ENCODE peak calls at places on chromosomes 16 and 17, in ten cellular contexts. One of them, this sample, is unnamed. For H3K4me1, the result is how much of the 10 kb centered on the place peaks cover.

GRCh38 chr17:42632949-42633444 is 23.5 kb downstream of the TUBG1 start:
- DNase-seq in suprapubic skin: no peak
- DNase-seq in HepG2: no peak
- DNase-seq in upper lobe of left lung: no peak
- DNase-seq in K562: peak
- DNase-seq in HCT116: no peak
- DNase-seq in prostate gland: no peak
- DNase-seq in endothelial cell of umbilical vein: no peak
- DNase-seq in SK-N-SH: no peak
- DNase-seq in stomach: peak
- DNase-seq in this sample: no peak

GRCh38 chr17:80364091-80364691 is 50.8 kb upstream of the ENDOV start:
- DNase-seq in endothelial cell of umbilical vein: no peak
- DNase-seq in K562: peak
- DNase-seq in prostate gland: no peak
- DNase-seq in HepG2: peak
- DNase-seq in SK-N-SH: peak
- DNase-seq in stomach: no peak
- DNase-seq in HCT116: peak
- DNase-seq in suprapubic skin: no peak
- DNase-seq in upper lobe of left lung: no peak
- DNase-seq in this sample: peak

GRCh38 chr17:80678621-80679020 is 134.0 kb downstream of the RPTOR start:
- DNase-seq in prostate gland: no peak
- DNase-seq in SK-N-SH: no peak
- DNase-seq in stomach: no peak
- DNase-seq in endothelial cell of umbilical vein: no peak
- DNase-seq in upper lobe of left lung: no peak
- DNase-seq in K562: no peak
- DNase-seq in suprapubic skin: no peak
- DNase-seq in HCT116: no peak
- DNase-seq in HepG2: no peak
- DNase-seq in this sample: no peak

GRCh38 chr17:82070611-82071010 is 5.0 kb upstream of the DUS1L start:
- DNase-seq in stomach: no peak
- DNase-seq in prostate gland: no peak
- DNase-seq in upper lobe of left lung: no peak
- DNase-seq in endothelial cell of umbilical vein: no peak
- DNase-seq in HepG2: no peak
- DNase-seq in HCT116: no peak
- DNase-seq in SK-N-SH: no peak
- DNase-seq in K562: no peak
- DNase-seq in suprapubic skin: no peak
- DNase-seq in this sample: no peak

GRCh38 chr16:50593410-50594139 is 45.4 kb downstream of the NKD1 start:
- DNase-seq in HepG2: no peak
- DNase-seq in upper lobe of left lung: no peak
- DNase-seq in stomach: no peak
- DNase-seq in endothelial cell of umbilical vein: peak
- DNase-seq in prostate gland: no peak
- DNase-seq in SK-N-SH: peak
- DNase-seq in K562: peak
- DNase-seq in suprapubic skin: no peak
- DNase-seq in HCT116: no peak
- DNase-seq in this sample: no peak

GRCh38 chr16:82639263-82639662 is 12.5 kb downstream of the CDH13 start:
- DNase-seq in K562: no peak
- DNase-seq in endothelial cell of umbilical vein: no peak
- DNase-seq in SK-N-SH: no peak
- DNase-seq in HCT116: no peak
- DNase-seq in prostate gland: no peak
- DNase-seq in suprapubic skin: no peak
- DNase-seq in upper lobe of left lung: no peak
- DNase-seq in stomach: no peak
- DNase-seq in HepG2: no peak
- DNase-seq in this sample: peak

GRCh38 chr17:21039839-21040575 is 2.8 kb downstream of the USP22 start:
- DNase-seq in upper lobe of left lung: no peak
- DNase-seq in K562: peak
- DNase-seq in endothelial cell of umbilical vein: peak
- DNase-seq in HCT116: peak
- DNase-seq in stomach: no peak
- DNase-seq in SK-N-SH: peak
- DNase-seq in prostate gland: no peak
- DNase-seq in HepG2: peak
- DNase-seq in suprapubic skin: no peak
- DNase-seq in this sample: peak

GRCh38 chr17:39598635-39599005 is 9.1 kb downstream of the NEUROD2 start:
- DNase-seq in HCT116: no peak
- DNase-seq in HepG2: no peak
- DNase-seq in SK-N-SH: peak
- DNase-seq in suprapubic skin: no peak
- DNase-seq in endothelial cell of umbilical vein: no peak
- DNase-seq in prostate gland: no peak
- DNase-seq in stomach: no peak
- DNase-seq in K562: no peak
- DNase-seq in upper lobe of left lung: no peak
- DNase-seq in this sample: no peak

GRCh38 chr17:64130559-64131001 is 636 bp upstream of the ERN1 start:
- DNase-seq in stomach: no peak
- DNase-seq in prostate gland: no peak
- DNase-seq in K562: no peak
- DNase-seq in upper lobe of left lung: peak
- DNase-seq in HCT116: no peak
- DNase-seq in suprapubic skin: no peak
- DNase-seq in SK-N-SH: no peak
- DNase-seq in HepG2: no peak
- DNase-seq in endothelial cell of umbilical vein: peak
- DNase-seq in this sample: peak

GRCh38 chr16:69112285-69113129 is 7.1 kb downstream of the HAS3 start:
- DNase-seq in suprapubic skin: no peak
- DNase-seq in HepG2: peak
- DNase-seq in HCT116: no peak
- DNase-seq in upper lobe of left lung: peak
- DNase-seq in SK-N-SH: peak
- DNase-seq in K562: peak
- DNase-seq in stomach: peak
- DNase-seq in prostate gland: no peak
- DNase-seq in endothelial cell of umbilical vein: peak
- DNase-seq in this sample: peak

GRCh38 chr17:59825533-59826316 is 67.0 kb downstream of the TUBD1 start:
- DNase-seq in suprapubic skin: no peak
- DNase-seq in upper lobe of left lung: no peak
- DNase-seq in K562: no peak
- DNase-seq in SK-N-SH: no peak
- DNase-seq in HCT116: no peak
- DNase-seq in prostate gland: no peak
- DNase-seq in stomach: no peak
- DNase-seq in endothelial cell of umbilical vein: peak
- DNase-seq in HepG2: no peak
- DNase-seq in this sample: no peak

GRCh38 chr17:7263071-7263800 is 958 bp upstream of the CLDN7 start:
- DNase-seq in endothelial cell of umbilical vein: no peak
- DNase-seq in SK-N-SH: peak
- DNase-seq in K562: peak
- DNase-seq in HCT116: peak
- DNase-seq in HepG2: no peak
- DNase-seq in suprapubic skin: no peak
- DNase-seq in upper lobe of left lung: peak
- DNase-seq in prostate gland: no peak
- DNase-seq in stomach: no peak
- DNase-seq in this sample: no peak

GRCh38 chr17:78014651-78015050 is 56.1 kb downstream of the TNRC6C start:
- DNase-seq in suprapubic skin: no peak
- DNase-seq in HCT116: no peak
- DNase-seq in endothelial cell of umbilical vein: no peak
- DNase-seq in prostate gland: no peak
- DNase-seq in upper lobe of left lung: no peak
- DNase-seq in stomach: no peak
- DNase-seq in SK-N-SH: peak
- DNase-seq in HepG2: no peak
- DNase-seq in K562: no peak
- DNase-seq in this sample: no peak

GRCh38 chr16:85015481-85016177 is 4.3 kb upstream of the ZDHHC7 start:
- DNase-seq in SK-N-SH: no peak
- DNase-seq in HCT116: no peak
- DNase-seq in endothelial cell of umbilical vein: no peak
- DNase-seq in upper lobe of left lung: no peak
- DNase-seq in K562: no peak
- DNase-seq in HepG2: no peak
- DNase-seq in suprapubic skin: no peak
- DNase-seq in prostate gland: no peak
- DNase-seq in stomach: no peak
- DNase-seq in this sample: no peak
- H3K4me1 ChIP-seq in SK-N-SH: under half
- H3K4me1 ChIP-seq in HCT116: under half
- H3K4me1 ChIP-seq in endothelial cell of umbilical vein: under half
- H3K4me1 ChIP-seq in upper lobe of left lung: under half
- H3K4me1 ChIP-seq in K562: under half
- H3K4me1 ChIP-seq in HepG2: under half
- H3K4me1 ChIP-seq in suprapubic skin: under half
- H3K4me1 ChIP-seq in prostate gland: under half
- H3K4me1 ChIP-seq in stomach: half or more
- H3K4me1 ChIP-seq in this sample: under half

GRCh38 chr16:57341062-57341440 is 17.5 kb upstream of the CCL22 start:
- DNase-seq in upper lobe of left lung: no peak
- DNase-seq in K562: no peak
- DNase-seq in endothelial cell of umbilical vein: no peak
- DNase-seq in suprapubic skin: no peak
- DNase-seq in stomach: no peak
- DNase-seq in HepG2: no peak
- DNase-seq in prostate gland: no peak
- DNase-seq in HCT116: no peak
- DNase-seq in SK-N-SH: no peak
- DNase-seq in this sample: no peak
- TF ChIP-seq POLR2AphosphoS5 in upper lobe of left lung: no peak
- TF ChIP-seq POLR2AphosphoS5 in K562: no peak
- TF ChIP-seq POLR2AphosphoS5 in endothelial cell of umbilical vein: no peak
- TF ChIP-seq POLR2AphosphoS5 in suprapubic skin: no peak
- TF ChIP-seq POLR2AphosphoS5 in stomach: no peak
- TF ChIP-seq POLR2AphosphoS5 in HepG2: no peak
- TF ChIP-seq POLR2AphosphoS5 in prostate gland: no peak
- TF ChIP-seq POLR2AphosphoS5 in HCT116: no peak
- TF ChIP-seq POLR2AphosphoS5 in SK-N-SH: no peak
- TF ChIP-seq POLR2AphosphoS5 in this sample: no peak

GRCh38 chr16:11298143-11298900 is 17.2 kb upstream of the PRM1 start:
- DNase-seq in stomach: no peak
- DNase-seq in HCT116: no peak
- DNase-seq in endothelial cell of umbilical vein: no peak
- DNase-seq in upper lobe of left lung: no peak
- DNase-seq in K562: no peak
- DNase-seq in suprapubic skin: no peak
- DNase-seq in SK-N-SH: no peak
- DNase-seq in HepG2: no peak
- DNase-seq in prostate gland: no peak
- DNase-seq in this sample: no peak

GRCh38 chr16:11296351-11296705 is 15.2 kb upstream of the PRM1 start:
- DNase-seq in suprapubic skin: no peak
- DNase-seq in SK-N-SH: no peak
- DNase-seq in prostate gland: no peak
- DNase-seq in HCT116: no peak
- DNase-seq in HepG2: no peak
- DNase-seq in endothelial cell of umbilical vein: no peak
- DNase-seq in upper lobe of left lung: no peak
- DNase-seq in stomach: no peak
- DNase-seq in K562: no peak
- DNase-seq in this sample: no peak

GRCh38 chr16:11297492-11298142 is 16.5 kb upstream of the PRM1 start:
- DNase-seq in suprapubic skin: no peak
- DNase-seq in stomach: peak
- DNase-seq in HCT116: no peak
- DNase-seq in HepG2: peak
- DNase-seq in endothelial cell of umbilical vein: peak
- DNase-seq in SK-N-SH: peak
- DNase-seq in K562: peak
- DNase-seq in upper lobe of left lung: peak
- DNase-seq in prostate gland: peak
- DNase-seq in this sample: peak

GRCh38 chr16:11296706-11297491 is 15.8 kb upstream of the PRM1 start:
- DNase-seq in HepG2: peak
- DNase-seq in prostate gland: peak
- DNase-seq in SK-N-SH: no peak
- DNase-seq in endothelial cell of umbilical vein: no peak
- DNase-seq in suprapubic skin: no peak
- DNase-seq in HCT116: no peak
- DNase-seq in K562: no peak
- DNase-seq in upper lobe of left lung: peak
- DNase-seq in stomach: peak
- DNase-seq in this sample: peak

DNA sequence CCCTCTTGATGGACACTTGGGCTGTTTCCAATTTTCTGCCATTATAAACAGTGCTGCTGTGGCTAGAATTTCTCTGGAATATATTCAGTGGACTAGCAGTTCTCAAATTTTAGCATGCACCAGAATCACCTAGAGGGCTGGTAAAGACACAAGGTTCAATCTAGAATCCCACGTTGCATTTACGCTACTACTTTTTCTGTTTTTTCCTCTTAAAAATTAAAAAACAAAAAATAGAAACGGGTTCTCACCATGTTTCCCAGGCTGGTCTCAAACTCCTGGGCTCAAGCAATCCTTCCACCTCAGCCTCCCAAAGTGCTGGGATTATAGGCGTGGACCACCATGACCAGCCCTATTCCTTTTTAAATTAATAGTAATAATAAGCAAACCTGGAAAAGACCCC is 14.5 kb upstream of the PRM1 start:
- DNase-seq in K562: no peak
- DNase-seq in prostate gland: no peak
- DNase-seq in HepG2: no peak
- DNase-seq in suprapubic skin: no peak
- DNase-seq in HCT116: no peak
- DNase-seq in endothelial cell of umbilical vein: no peak
- DNase-seq in SK-N-SH: no peak
- DNase-seq in upper lobe of left lung: no peak
- DNase-seq in stomach: no peak
- DNase-seq in this sample: no peak
- H3K4me1 ChIP-seq in K562: under half
- H3K4me1 ChIP-seq in prostate gland: under half
- H3K4me1 ChIP-seq in HepG2: half or more
- H3K4me1 ChIP-seq in suprapubic skin: under half
- H3K4me1 ChIP-seq in HCT116: under half
- H3K4me1 ChIP-seq in endothelial cell of umbilical vein: under half
- H3K4me1 ChIP-seq in SK-N-SH: under half
- H3K4me1 ChIP-seq in upper lobe of left lung: under half
- H3K4me1 ChIP-seq in stomach: under half
- H3K4me1 ChIP-seq in this sample: under half

GRCh38 chr17:5194346-5194745 is 2.7 kb upstream of the ZNF594 start:
- DNase-seq in prostate gland: no peak
- DNase-seq in upper lobe of left lung: no peak
- DNase-seq in HepG2: no peak
- DNase-seq in HCT116: no peak
- DNase-seq in suprapubic skin: no peak
- DNase-seq in stomach: no peak
- DNase-seq in K562: no peak
- DNase-seq in endothelial cell of umbilical vein: no peak
- DNase-seq in SK-N-SH: no peak
- DNase-seq in this sample: no peak
- TF ChIP-seq POLR2AphosphoS5 in prostate gland: no peak
- TF ChIP-seq POLR2AphosphoS5 in upper lobe of left lung: no peak
- TF ChIP-seq POLR2AphosphoS5 in HepG2: no peak
- TF ChIP-seq POLR2AphosphoS5 in HCT116: no peak
- TF ChIP-seq POLR2AphosphoS5 in suprapubic skin: no peak
- TF ChIP-seq POLR2AphosphoS5 in stomach: no peak
- TF ChIP-seq POLR2AphosphoS5 in K562: no peak
- TF ChIP-seq POLR2AphosphoS5 in endothelial cell of umbilical vein: no peak
- TF ChIP-seq POLR2AphosphoS5 in SK-N-SH: no peak
- TF ChIP-seq POLR2AphosphoS5 in this sample: no peak

This sample was measured in sigmoid colon.